ENCODE peak calls at places on chromosomes 4 and X, in nine cellular contexts. One of them, this sample, is unnamed.

GRCh38 chr4:37666625-37667071 is 19.5 kb downstream of the RELL1 start:
- DNase-seq in HCT116: peak; percentile 96
- DNase-seq in GM23338: peak; percentile 22
- DNase-seq in Panc1: peak; percentile 92
- DNase-seq in A549: peak; percentile 55
- DNase-seq in HepG2: peak; percentile 61
- DNase-seq in SK-N-SH: no peak
- DNase-seq in K562: peak; percentile 13
- DNase-seq in GM12878: no peak
- DNase-seq in this sample: peak; percentile 27

GRCh38 chr4:163941221-163941865 is 446.9 kb downstream of the TMA16 start:
- DNase-seq in Panc1: no peak
- DNase-seq in SK-N-SH: no peak
- DNase-seq in A549: no peak
- DNase-seq in HepG2: no peak
- DNase-seq in HCT116: no peak
- DNase-seq in GM12878: no peak
- DNase-seq in K562: no peak
- DNase-seq in GM23338: no peak
- DNase-seq in this sample: no peak

GRCh38 chr4:56038763-56039162 is 90.0 kb downstream of the CEP135 start:
- DNase-seq in A549: no peak
- DNase-seq in SK-N-SH: peak; percentile 37
- DNase-seq in K562: no peak
- DNase-seq in HCT116: no peak
- DNase-seq in GM23338: no peak
- DNase-seq in HepG2: no peak
- DNase-seq in GM12878: no peak
- DNase-seq in Panc1: no peak
- DNase-seq in this sample: no peak

GRCh38 chrX:74545880-74546279 is 68.5 kb downstream of the RLIM start:
- DNase-seq in A549: no peak
- DNase-seq in GM23338: no peak
- DNase-seq in HCT116: no peak
- DNase-seq in SK-N-SH: no peak
- DNase-seq in GM12878: no peak
- DNase-seq in K562: no peak
- DNase-seq in Panc1: no peak
- DNase-seq in HepG2: no peak
- DNase-seq in this sample: no peak

GRCh38 chr4:8307126-8307525 is 37.6 kb downstream of the HTRA3 start:
- DNase-seq in GM23338: no peak
- DNase-seq in A549: no peak
- DNase-seq in HepG2: no peak
- DNase-seq in GM12878: no peak
- DNase-seq in Panc1: no peak
- DNase-seq in HCT116: no peak
- DNase-seq in SK-N-SH: no peak
- DNase-seq in K562: no peak
- DNase-seq in this sample: no peak

GRCh38 chr4:147396105-147396504 is 84.8 kb upstream of the EDNRA start:
- DNase-seq in K562: no peak
- DNase-seq in HepG2: no peak
- DNase-seq in HCT116: no peak
- DNase-seq in SK-N-SH: no peak
- DNase-seq in GM23338: no peak
- DNase-seq in GM12878: no peak
- DNase-seq in Panc1: no peak
- DNase-seq in A549: no peak
- DNase-seq in this sample: no peak

GRCh38 chr4:169716677-169717076 is 41.1 kb downstream of the HPF1 start:
- DNase-seq in GM23338: no peak
- DNase-seq in SK-N-SH: no peak
- DNase-seq in K562: no peak
- DNase-seq in HepG2: no peak
- DNase-seq in Panc1: no peak
- DNase-seq in GM12878: no peak
- DNase-seq in HCT116: no peak
- DNase-seq in A549: no peak
- DNase-seq in this sample: no peak

GRCh38 chrX:96918864-96919263 is 35.2 kb downstream of the RPA4 start:
- DNase-seq in HepG2: no peak
- DNase-seq in SK-N-SH: no peak
- DNase-seq in A549: no peak
- DNase-seq in GM12878: no peak
- DNase-seq in K562: no peak
- DNase-seq in Panc1: no peak
- DNase-seq in HCT116: no peak
- DNase-seq in GM23338: no peak
- DNase-seq in this sample: no peak

GRCh38 chrX:128929281-128930057 is 593.8 kb downstream of the SMARCA1 start:
- DNase-seq in SK-N-SH: no peak
- DNase-seq in A549: no peak
- DNase-seq in HCT116: no peak
- DNase-seq in HepG2: peak; percentile 86
- DNase-seq in Panc1: no peak
- DNase-seq in K562: no peak
- DNase-seq in GM12878: no peak
- DNase-seq in GM23338: no peak
- DNase-seq in this sample: no peak

GRCh38 chr4:80017125-80017854 is 55.7 kb downstream of the ANTXR2 start:
- DNase-seq in HCT116: no peak
- DNase-seq in A549: no peak
- DNase-seq in HepG2: no peak
- DNase-seq in Panc1: no peak
- DNase-seq in GM12878: no peak
- DNase-seq in SK-N-SH: no peak
- DNase-seq in GM23338: no peak
- DNase-seq in K562: no peak
- DNase-seq in this sample: peak; percentile 73

GRCh38 chr4:85084371-85085170 is 118.1 kb upstream of the WDFY3 start:
- DNase-seq in A549: peak; percentile 2
- DNase-seq in SK-N-SH: peak; percentile 20
- DNase-seq in HCT116: peak; percentile 75
- DNase-seq in Panc1: peak; percentile 38
- DNase-seq in HepG2: peak; percentile 60
- DNase-seq in GM23338: peak; percentile 79
- DNase-seq in K562: peak; percentile 69
- DNase-seq in GM12878: no peak
- DNase-seq in this sample: peak; percentile 30
- TF ChIP-seq REST in A549: no peak
- TF ChIP-seq REST in SK-N-SH: no peak
- TF ChIP-seq REST in HCT116: no peak
- TF ChIP-seq REST in Panc1: no peak
- TF ChIP-seq REST in HepG2: no peak
- TF ChIP-seq REST in GM23338: no peak
- TF ChIP-seq REST in K562: no peak
- TF ChIP-seq REST in GM12878: no peak
- TF ChIP-seq REST in this sample: no peak

GRCh38 chr4:4857001-4857808 is 2.3 kb upstream of the MSX1 start:
- DNase-seq in HCT116: no peak
- DNase-seq in K562: no peak
- DNase-seq in SK-N-SH: no peak
- DNase-seq in GM23338: no peak
- DNase-seq in Panc1: no peak
- DNase-seq in A549: no peak
- DNase-seq in GM12878: no peak
- DNase-seq in HepG2: no peak
- DNase-seq in this sample: no peak
- H3K4me3 ChIP-seq in HCT116: peak overlapping the region; percentile 58
- H3K4me3 ChIP-seq in K562: no peak overlapping the region
- H3K4me3 ChIP-seq in SK-N-SH: no peak overlapping the region
- H3K4me3 ChIP-seq in GM23338: no peak overlapping the region
- H3K4me3 ChIP-seq in Panc1: no peak overlapping the region
- H3K4me3 ChIP-seq in A549: peak overlapping the region; percentile 38
- H3K4me3 ChIP-seq in GM12878: no peak overlapping the region
- H3K4me3 ChIP-seq in HepG2: no peak overlapping the region
- H3K4me3 ChIP-seq in this sample: no peak overlapping the region

GRCh38 chrX:108590496-108590895 is 145.9 kb downstream of the IRS4 start:
- DNase-seq in GM12878: no peak
- DNase-seq in A549: no peak
- DNase-seq in SK-N-SH: no peak
- DNase-seq in GM23338: no peak
- DNase-seq in HepG2: no peak
- DNase-seq in Panc1: no peak
- DNase-seq in K562: no peak
- DNase-seq in HCT116: no peak
- DNase-seq in this sample: no peak

GRCh38 chrX:108582151-108582550 is 142.5 kb downstream of the COL4A5 start:
- DNase-seq in Panc1: no peak
- DNase-seq in HepG2: peak; percentile 2
- DNase-seq in K562: no peak
- DNase-seq in GM23338: no peak
- DNase-seq in HCT116: no peak
- DNase-seq in A549: no peak
- DNase-seq in SK-N-SH: no peak
- DNase-seq in GM12878: no peak
- DNase-seq in this sample: no peak

DNA sequence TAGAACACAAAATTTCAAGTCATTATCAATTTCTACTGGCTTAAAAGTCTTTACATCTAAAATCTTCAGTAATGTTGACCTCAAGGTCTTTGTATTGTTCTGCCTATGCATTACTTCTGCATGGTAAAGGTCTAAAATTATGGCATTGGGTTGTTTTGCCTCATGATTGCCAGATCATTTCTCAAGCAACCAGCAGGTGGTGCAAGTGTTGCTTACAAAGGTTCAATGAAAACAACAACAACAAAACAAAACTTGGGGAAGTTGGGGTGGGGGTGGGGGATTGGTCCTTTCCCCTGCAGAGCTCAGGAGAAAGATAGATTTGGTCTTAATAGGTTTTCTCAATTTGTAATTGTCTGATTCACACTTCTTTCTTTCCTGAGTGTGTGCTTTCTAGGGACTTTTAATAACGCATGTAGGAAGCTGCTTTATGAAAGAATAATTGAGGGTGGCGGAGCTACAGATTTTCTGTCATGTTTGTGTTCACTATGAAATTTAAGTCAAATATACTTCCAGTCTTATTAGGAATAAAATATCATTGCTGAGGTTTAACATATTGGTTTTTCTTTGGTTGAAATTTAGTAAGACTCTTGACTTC is 145.1 kb downstream of the COL4A5 start:
- DNase-seq in Panc1: peak; percentile 12
- DNase-seq in K562: peak; percentile 34
- DNase-seq in HCT116: peak; percentile 4
- DNase-seq in SK-N-SH: peak; percentile 2
- DNase-seq in GM12878: peak; percentile 1
- DNase-seq in GM23338: peak; percentile 55
- DNase-seq in A549: peak; percentile 1
- DNase-seq in HepG2: no peak
- DNase-seq in this sample: no peak
- TF ChIP-seq REST in Panc1: no peak
- TF ChIP-seq REST in K562: no peak
- TF ChIP-seq REST in HCT116: no peak
- TF ChIP-seq REST in SK-N-SH: no peak
- TF ChIP-seq REST in GM12878: no peak
- TF ChIP-seq REST in GM23338: no peak
- TF ChIP-seq REST in A549: no peak
- TF ChIP-seq REST in HepG2: no peak
- TF ChIP-seq REST in this sample: no peak

GRCh38 chr4:110589297-110589696 is 33.6 kb downstream of the PITX2 start:
- DNase-seq in A549: no peak
- DNase-seq in Panc1: no peak
- DNase-seq in HCT116: no peak
- DNase-seq in GM12878: no peak
- DNase-seq in HepG2: no peak
- DNase-seq in K562: no peak
- DNase-seq in GM23338: no peak
- DNase-seq in SK-N-SH: no peak
- DNase-seq in this sample: no peak

GRCh38 chr4:110587666-110588285 is 35.1 kb downstream of the PITX2 start:
- DNase-seq in HCT116: no peak
- DNase-seq in SK-N-SH: no peak
- DNase-seq in GM23338: peak; percentile 38
- DNase-seq in Panc1: no peak
- DNase-seq in K562: no peak
- DNase-seq in A549: no peak
- DNase-seq in HepG2: no peak
- DNase-seq in GM12878: no peak
- DNase-seq in this sample: no peak

DNA sequence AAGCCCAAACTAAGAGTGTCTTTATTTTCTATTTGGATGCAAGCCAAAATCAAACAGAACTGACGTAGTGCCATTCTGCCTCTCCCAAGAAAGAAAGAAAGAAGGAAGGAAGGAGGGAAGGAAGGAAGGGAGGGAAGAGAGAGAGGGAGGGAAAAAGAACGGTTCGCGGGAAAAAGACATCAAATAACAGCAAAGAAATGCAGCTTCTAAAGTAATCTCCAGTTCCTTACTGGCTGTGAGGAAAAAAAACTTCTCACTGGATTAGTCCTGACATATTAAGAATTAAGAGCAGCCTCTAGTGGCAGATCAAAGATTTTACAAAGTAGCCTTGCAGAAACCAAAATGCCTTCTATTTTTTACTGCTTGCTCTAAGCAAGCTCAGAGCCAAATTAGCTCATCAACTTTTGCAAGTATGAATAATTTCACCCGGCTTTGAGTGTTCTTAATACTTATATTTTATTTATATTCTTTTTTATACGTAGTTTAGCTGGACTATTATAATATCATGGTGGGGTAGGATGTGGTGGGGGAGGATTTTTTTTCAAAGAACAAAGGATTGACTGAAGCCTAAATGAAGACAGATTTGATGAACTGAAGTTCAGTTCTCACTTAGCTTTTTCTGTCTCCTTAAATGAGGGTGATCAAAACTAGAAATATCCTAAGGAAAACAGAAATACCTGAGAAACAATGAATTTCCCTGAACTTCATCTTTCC is 36.6 kb downstream of the PITX2 start:
- DNase-seq in SK-N-SH: peak; percentile 37
- DNase-seq in GM23338: peak; percentile 79
- DNase-seq in A549: peak; percentile 52
- DNase-seq in HCT116: peak; percentile 31
- DNase-seq in GM12878: no peak
- DNase-seq in K562: peak; percentile 4
- DNase-seq in Panc1: peak; percentile 12
- DNase-seq in HepG2: no peak
- DNase-seq in this sample: no peak
- H3K4me3 ChIP-seq in SK-N-SH: no peak overlapping the region
- H3K4me3 ChIP-seq in GM23338: no peak overlapping the region
- H3K4me3 ChIP-seq in A549: no peak overlapping the region
- H3K4me3 ChIP-seq in HCT116: no peak overlapping the region
- H3K4me3 ChIP-seq in GM12878: no peak overlapping the region
- H3K4me3 ChIP-seq in K562: no peak overlapping the region
- H3K4me3 ChIP-seq in Panc1: no peak overlapping the region
- H3K4me3 ChIP-seq in HepG2: no peak overlapping the region
- H3K4me3 ChIP-seq in this sample: no peak overlapping the region

This sample was measured in HL-60.